ENCODE peak calls at places on chromosomes 12 and 14, in five cellular contexts. Q is IMR-90, R is BJ, B is GM13976, D is heart left ventricle. X is an unnamed sample.

GRCh38 chr14:99840265-99840664 is 47.1 kb downstream of the EML1 start:
- DNase-seq in B (no peak), Q (no peak), D (no peak), R (no peak), X (no peak)

GRCh38 chr12:48980389-48980952 is 2.3 kb downstream of the WNT1 start:
- DNase-seq in D (no peak), R (no peak), B (peak), Q (no peak), X (peak)

GRCh38 chr12:4421590-4422031 is 24.0 kb downstream of the FGF6 start:
- DNase-seq in Q (peak), R (no peak), B (peak), D (no peak), X (peak)

GRCh38 chr14:104826197-104826857 is 25.4 kb downstream of the ZBTB42 start:
- DNase-seq in D (peak), B (peak), Q (peak), R (peak), X (peak)

GRCh38 chr14:105918496-105919262 is 392.3 kb downstream of the TMEM121 start:
- DNase-seq in D (peak), R (no peak), Q (no peak), B (no peak), X (no peak)

GRCh38 chr14:75315143-75315542 is 36.5 kb downstream of the FOS start:
- DNase-seq in D (no peak), Q (peak), R (no peak), B (no peak), X (no peak)

GRCh38 chr14:54650331-54651017 is 83.5 kb downstream of the SAMD4A start:
- DNase-seq in R (peak), Q (peak), B (no peak), D (no peak), X (no peak)

GRCh38 chr12:104740668-104741067 is 217.4 kb downstream of the SLC41A2 start:
- DNase-seq in B (peak), Q (no peak), R (no peak), D (no peak), X (peak)

GRCh38 chr14:75417674-75418073 is 10.1 kb upstream of the JDP2 start:
- DNase-seq in R (no peak), D (no peak), Q (peak), B (no peak), X (no peak)

GRCh38 chr14:85867450-85867849 is 337.5 kb downstream of the FLRT2 start:
- DNase-seq in B (no peak), D (no peak), Q (no peak), R (no peak), X (no peak)

GRCh38 chr14:52937869-52938268 is 13.0 kb downstream of the FERMT2 start:
- DNase-seq in D (no peak), R (no peak), B (no peak), Q (no peak), X (no peak)

GRCh38 chr14:72782182-72782508 is 111.8 kb downstream of the DPF3 start:
- DNase-seq in R (no peak), Q (no peak), B (no peak), D (no peak), X (no peak)

GRCh38 chr12:94725375-94726168 is 75.2 kb upstream of the TMCC3 start:
- DNase-seq in R (no peak), Q (peak), B (no peak), D (no peak), X (no peak)

GRCh38 chr12:132185698-132186097 is 41.4 kb downstream of the NOC4L start:
- DNase-seq in B (no peak), Q (no peak), R (no peak), D (peak), X (no peak)

GRCh38 chr14:68541128-68541896 is 251.6 kb downstream of the ZFP36L1 start:
- DNase-seq in Q (no peak), D (no peak), B (no peak), R (no peak), X (no peak)

GRCh38 chr12:123715151-123715676 is 3.1 kb downstream of the ATP6V0A2 start:
- DNase-seq in B (no peak), R (no peak), Q (peak), D (no peak), X (peak)

DNA sequence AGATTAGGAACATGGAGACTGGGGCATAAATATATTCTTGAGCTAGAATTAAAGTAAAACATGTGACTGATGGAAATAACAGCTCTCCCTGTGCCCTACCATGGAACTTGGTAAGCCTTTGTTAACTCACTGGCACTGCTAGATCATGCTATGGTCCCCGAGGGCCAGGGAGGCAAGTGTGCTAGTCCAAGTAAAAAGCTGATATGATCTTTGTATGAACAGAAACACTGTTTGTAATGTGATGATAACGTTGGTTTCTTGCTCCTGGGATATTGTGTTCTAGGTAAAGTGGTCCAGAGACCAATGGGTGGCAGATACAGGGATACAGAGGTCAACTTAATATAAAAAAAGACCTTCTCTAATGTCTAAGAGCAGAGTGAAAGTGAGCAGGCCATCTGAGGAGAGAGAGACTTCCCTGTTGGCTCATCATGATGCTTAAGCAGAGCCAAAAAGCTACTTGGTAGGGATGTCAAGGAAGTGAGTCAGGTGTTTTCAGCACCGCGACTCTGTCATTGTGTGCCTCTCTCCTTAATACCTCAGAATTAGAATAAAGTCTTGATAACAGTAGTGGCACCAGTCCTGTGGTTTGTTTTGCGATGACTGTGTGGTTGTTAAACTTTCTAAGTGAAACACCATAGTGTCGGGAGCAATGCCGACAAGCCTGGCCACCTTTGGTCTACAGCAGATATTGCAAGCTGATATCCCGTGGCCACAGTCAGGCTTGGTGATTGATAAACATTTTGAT is 27.7 kb downstream of the BICD1 start:
- DNase-seq in D (no peak), Q (peak), B (peak), R (no peak), X (peak)
- TF ChIP-seq CTCF in D (no peak), Q (no peak), B (peak), R (no peak), X (no peak)

GRCh38 chr12:125738211-125738610 is 673.0 kb downstream of the AACS start:
- DNase-seq in R (no peak), D (no peak), B (no peak), Q (no peak), X (no peak)

DNA sequence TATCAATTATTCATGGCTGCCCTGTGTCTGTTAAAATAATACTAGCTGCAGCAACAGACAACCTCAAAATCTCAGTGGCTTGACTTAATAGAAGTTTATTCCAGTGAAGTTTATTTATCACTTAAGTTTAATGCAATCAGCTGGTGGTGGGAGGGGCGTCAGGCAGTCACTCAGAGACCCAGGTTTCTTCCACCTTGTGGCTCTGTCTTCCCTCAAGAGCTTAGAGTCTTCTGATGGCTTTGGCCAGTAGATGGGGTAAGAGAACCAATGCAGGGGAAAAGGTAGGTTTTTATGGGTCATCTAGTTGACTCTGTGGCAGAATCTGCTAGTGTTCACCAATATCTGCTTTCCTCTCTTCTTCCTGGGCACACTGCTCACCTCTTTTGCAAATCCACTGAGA is 668.9 kb downstream of the AACS start:
- DNase-seq in D (no peak), B (no peak), R (no peak), Q (no peak), X (no peak)
- TF ChIP-seq CTCF in D (no peak), B (no peak), R (no peak), Q (no peak), X (no peak)

GRCh38 chr14:90760591-90761316 is 55.5 kb downstream of the TTC7B start:
- DNase-seq in B (no peak), D (no peak), Q (peak), R (no peak), X (no peak)
- TF ChIP-seq CTCF in B (peak), D (peak), Q (peak), R (peak), X (peak)

GRCh38 chr12:25970916-25971674 is 12.6 kb downstream of the RASSF8 start:
- DNase-seq in B (no peak), D (no peak), Q (no peak), R (no peak), X (no peak)
- TF ChIP-seq CTCF in B (no peak), D (no peak), Q (peak), R (peak), X (no peak)

DNA sequence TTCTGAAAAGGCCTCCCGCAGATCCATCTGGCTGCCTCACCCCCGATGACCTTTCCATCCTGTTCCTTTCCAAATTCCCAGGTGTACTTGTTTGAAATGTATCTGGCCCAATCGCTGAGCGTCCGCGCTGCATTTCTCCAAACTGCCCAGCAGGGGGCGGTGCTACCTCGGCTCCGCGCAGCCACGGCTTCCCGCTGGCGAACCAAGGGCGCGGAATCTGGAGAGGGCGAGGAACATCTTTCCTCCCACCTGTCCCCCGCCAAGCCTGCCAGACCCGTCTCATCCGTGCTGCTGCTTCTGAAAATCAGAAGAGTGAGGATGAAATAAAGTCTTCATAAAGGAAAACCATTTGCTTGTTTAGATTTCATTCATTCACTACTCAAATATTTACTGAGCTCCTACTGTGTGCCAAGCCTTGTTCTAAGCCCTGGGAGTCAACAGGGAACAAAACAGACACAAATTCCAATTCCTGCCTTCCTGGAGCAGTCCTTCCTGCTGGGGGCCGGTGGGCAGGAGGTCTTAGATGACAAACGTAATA is 16.8 kb upstream of the MYL2 start:
- DNase-seq in B (peak), D (peak), R (no peak), Q (peak), X (peak)
- TF ChIP-seq CTCF in B (peak), D (peak), R (peak), Q (peak), X (peak)

GRCh38 chr12:56221757-56222530 is at the start of gene RNF41:
- DNase-seq in R (peak), B (peak), D (peak), Q (peak), X (peak)
- TF ChIP-seq CTCF in R (no peak), B (no peak), D (no peak), Q (peak), X (no peak)

GRCh38 chr14:30330452-30330851 is 228.5 kb upstream of the G2E3 start:
- DNase-seq in B (no peak), R (no peak), D (no peak), Q (no peak), X (no peak)
- TF ChIP-seq CTCF in B (no peak), R (peak), D (no peak), Q (peak), X (no peak)

DNA sequence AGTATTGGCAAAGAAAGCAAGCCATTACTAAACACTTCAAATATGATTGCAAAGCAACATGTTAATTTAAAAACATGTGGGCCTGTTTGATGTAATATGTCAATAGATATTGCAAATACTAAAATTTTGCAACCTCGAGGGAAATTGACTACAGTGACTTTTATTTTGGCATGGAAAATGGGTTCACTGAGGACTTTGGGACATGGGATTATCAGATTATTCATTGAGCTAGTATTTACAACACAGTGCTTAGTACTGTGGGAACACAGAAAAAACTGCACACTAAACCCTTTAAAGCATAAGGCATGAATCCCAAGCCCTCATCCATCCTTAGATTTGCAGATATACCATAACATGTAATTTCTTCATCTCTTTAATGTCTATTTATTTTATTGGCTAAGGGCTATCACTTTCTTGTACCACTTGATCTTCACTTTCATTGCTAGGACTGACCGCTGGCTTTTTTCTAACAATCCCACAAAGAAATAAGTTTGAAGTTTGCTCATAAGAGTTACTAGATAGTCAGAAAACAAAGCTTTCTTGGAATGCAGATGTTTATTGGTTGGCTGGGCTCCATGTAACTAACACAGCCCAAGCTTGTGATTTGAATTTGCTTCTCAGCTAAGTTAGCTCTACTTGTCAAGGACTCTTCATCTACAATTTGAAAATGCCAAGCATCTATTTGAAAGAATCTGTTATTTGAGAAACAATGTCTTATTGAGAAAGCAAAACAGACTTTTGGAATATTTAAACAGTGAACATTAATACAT is 48.7 kb downstream of the PPFIBP1 start:
- DNase-seq in B (no peak), Q (peak), D (no peak), R (no peak), X (no peak)
- TF ChIP-seq CTCF in B (no peak), Q (no peak), D (no peak), R (no peak), X (no peak)

GRCh38 chr14:77212933-77213656 is 31.5 kb downstream of the TMEM63C start:
- DNase-seq in Q (no peak), D (no peak), B (peak), R (no peak), X (peak)
- TF ChIP-seq CTCF in Q (peak), D (peak), B (peak), R (peak), X (peak)

DNA sequence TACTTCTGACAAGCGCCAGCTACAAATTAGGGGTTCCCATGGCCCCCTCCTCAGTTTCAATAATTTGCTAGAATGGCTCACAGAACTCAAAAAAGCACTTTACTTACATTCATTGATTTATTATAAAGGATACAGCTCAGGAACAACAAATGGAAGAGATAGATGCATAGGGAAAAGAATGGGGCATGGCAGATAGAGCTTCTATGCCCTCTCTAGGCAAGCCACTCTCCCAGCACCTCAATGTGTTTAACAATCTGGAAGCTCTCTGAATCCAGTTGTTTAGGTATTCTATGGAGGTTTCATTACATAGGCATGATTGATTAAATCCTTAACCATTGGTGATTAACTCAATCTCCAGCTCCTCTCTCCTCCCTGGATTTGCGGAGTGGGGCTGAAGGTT is 184.5 kb upstream of the DAAM1 start:
- DNase-seq in R (no peak), D (no peak), Q (peak), B (no peak), X (no peak)
- TF ChIP-seq CTCF in R (peak), D (no peak), Q (peak), B (no peak), X (no peak)

X was measured in GM10248.